ENCODE peak calls at places on chromosomes 6 and 20, in nine cellular contexts. One of them, this sample, is unnamed.

GRCh38 chr20:2172305-2173175 is 70.9 kb downstream of the STK35 start:
- DNase-seq in thoracic aorta: peak
- DNase-seq in A549: peak
- DNase-seq in IMR-90: peak
- DNase-seq in caudate nucleus: peak
- DNase-seq in adrenal gland: peak
- DNase-seq in lower lobe of right lung: peak
- DNase-seq in naive thymus-derived CD4-positive, alpha-beta T cell: peak
- DNase-seq in K562: peak
- DNase-seq in this sample: peak

GRCh38 chr6:34489229-34489805 is 23.4 kb downstream of the PACSIN1 start:
- DNase-seq in thoracic aorta: no peak
- DNase-seq in A549: no peak
- DNase-seq in IMR-90: no peak
- DNase-seq in caudate nucleus: no peak
- DNase-seq in adrenal gland: no peak
- DNase-seq in lower lobe of right lung: no peak
- DNase-seq in naive thymus-derived CD4-positive, alpha-beta T cell: no peak
- DNase-seq in K562: no peak
- DNase-seq in this sample: no peak

GRCh38 chr20:20237093-20237959 is 130.6 kb upstream of the INSM1 start:
- DNase-seq in thoracic aorta: no peak
- DNase-seq in A549: peak
- DNase-seq in IMR-90: peak
- DNase-seq in caudate nucleus: no peak
- DNase-seq in adrenal gland: peak
- DNase-seq in lower lobe of right lung: no peak
- DNase-seq in naive thymus-derived CD4-positive, alpha-beta T cell: no peak
- DNase-seq in K562: peak
- DNase-seq in this sample: no peak

GRCh38 chr6:17021539-17021889 is 80.3 kb upstream of the STMND1 start:
- DNase-seq in thoracic aorta: no peak
- DNase-seq in A549: no peak
- DNase-seq in IMR-90: peak
- DNase-seq in caudate nucleus: no peak
- DNase-seq in adrenal gland: no peak
- DNase-seq in lower lobe of right lung: no peak
- DNase-seq in naive thymus-derived CD4-positive, alpha-beta T cell: no peak
- DNase-seq in K562: no peak
- DNase-seq in this sample: no peak

GRCh38 chr20:43007525-43007924 is 182.2 kb downstream of the PTPRT start:
- DNase-seq in thoracic aorta: no peak
- DNase-seq in A549: no peak
- DNase-seq in IMR-90: no peak
- DNase-seq in caudate nucleus: no peak
- DNase-seq in adrenal gland: no peak
- DNase-seq in lower lobe of right lung: no peak
- DNase-seq in naive thymus-derived CD4-positive, alpha-beta T cell: no peak
- DNase-seq in K562: no peak
- DNase-seq in this sample: no peak

GRCh38 chr6:87154641-87155271 is 609 bp upstream of the ZNF292 start:
- DNase-seq in thoracic aorta: peak
- DNase-seq in A549: peak
- DNase-seq in IMR-90: peak
- DNase-seq in caudate nucleus: no peak
- DNase-seq in adrenal gland: no peak
- DNase-seq in lower lobe of right lung: no peak
- DNase-seq in naive thymus-derived CD4-positive, alpha-beta T cell: no peak
- DNase-seq in K562: peak
- DNase-seq in this sample: peak

GRCh38 chr20:60086936-60087562 is 128.8 kb downstream of the CDH26 start:
- DNase-seq in thoracic aorta: no peak
- DNase-seq in A549: no peak
- DNase-seq in IMR-90: no peak
- DNase-seq in caudate nucleus: no peak
- DNase-seq in adrenal gland: no peak
- DNase-seq in lower lobe of right lung: no peak
- DNase-seq in naive thymus-derived CD4-positive, alpha-beta T cell: no peak
- DNase-seq in K562: no peak
- DNase-seq in this sample: no peak

GRCh38 chr6:78192057-78192456 is 539.2 kb downstream of the MEI4 start:
- DNase-seq in thoracic aorta: no peak
- DNase-seq in A549: no peak
- DNase-seq in IMR-90: no peak
- DNase-seq in caudate nucleus: no peak
- DNase-seq in adrenal gland: no peak
- DNase-seq in lower lobe of right lung: no peak
- DNase-seq in naive thymus-derived CD4-positive, alpha-beta T cell: no peak
- DNase-seq in K562: no peak
- DNase-seq in this sample: no peak

GRCh38 chr6:95576621-95577316 is 566 bp upstream of the MANEA start:
- DNase-seq in thoracic aorta: no peak
- DNase-seq in A549: no peak
- DNase-seq in IMR-90: peak
- DNase-seq in caudate nucleus: no peak
- DNase-seq in adrenal gland: no peak
- DNase-seq in lower lobe of right lung: no peak
- DNase-seq in naive thymus-derived CD4-positive, alpha-beta T cell: peak
- DNase-seq in K562: peak
- DNase-seq in this sample: peak

GRCh38 chr6:99250476-99250875 is 99.0 kb downstream of the FAXC start:
- DNase-seq in thoracic aorta: no peak
- DNase-seq in A549: no peak
- DNase-seq in IMR-90: no peak
- DNase-seq in caudate nucleus: no peak
- DNase-seq in adrenal gland: no peak
- DNase-seq in lower lobe of right lung: no peak
- DNase-seq in naive thymus-derived CD4-positive, alpha-beta T cell: no peak
- DNase-seq in K562: no peak
- DNase-seq in this sample: no peak

GRCh38 chr20:1800777-1801176 is 94.4 kb upstream of the SIRPA start:
- DNase-seq in thoracic aorta: no peak
- DNase-seq in A549: peak
- DNase-seq in IMR-90: peak
- DNase-seq in caudate nucleus: no peak
- DNase-seq in adrenal gland: no peak
- DNase-seq in lower lobe of right lung: no peak
- DNase-seq in naive thymus-derived CD4-positive, alpha-beta T cell: no peak
- DNase-seq in K562: peak
- DNase-seq in this sample: no peak

GRCh38 chr20:1945134-1945618 is 48.7 kb downstream of the PDYN start:
- DNase-seq in thoracic aorta: no peak
- DNase-seq in A549: no peak
- DNase-seq in IMR-90: no peak
- DNase-seq in caudate nucleus: no peak
- DNase-seq in adrenal gland: peak
- DNase-seq in lower lobe of right lung: peak
- DNase-seq in naive thymus-derived CD4-positive, alpha-beta T cell: no peak
- DNase-seq in K562: no peak
- DNase-seq in this sample: no peak

GRCh38 chr20:46739441-46740213 is 30.2 kb downstream of the SLC2A10 start:
- DNase-seq in thoracic aorta: no peak
- DNase-seq in A549: no peak
- DNase-seq in IMR-90: peak
- DNase-seq in caudate nucleus: no peak
- DNase-seq in adrenal gland: no peak
- DNase-seq in lower lobe of right lung: no peak
- DNase-seq in naive thymus-derived CD4-positive, alpha-beta T cell: no peak
- DNase-seq in K562: no peak
- DNase-seq in this sample: no peak

GRCh38 chr20:4809707-4810106 is 88.0 kb downstream of the PRND start:
- DNase-seq in thoracic aorta: no peak
- DNase-seq in A549: no peak
- DNase-seq in IMR-90: no peak
- DNase-seq in caudate nucleus: no peak
- DNase-seq in adrenal gland: no peak
- DNase-seq in lower lobe of right lung: no peak
- DNase-seq in naive thymus-derived CD4-positive, alpha-beta T cell: no peak
- DNase-seq in K562: no peak
- DNase-seq in this sample: no peak

GRCh38 chr6:100948381-100949133 is 67.4 kb upstream of the ASCC3 start:
- DNase-seq in thoracic aorta: no peak
- DNase-seq in A549: peak
- DNase-seq in IMR-90: peak
- DNase-seq in caudate nucleus: no peak
- DNase-seq in adrenal gland: no peak
- DNase-seq in lower lobe of right lung: no peak
- DNase-seq in naive thymus-derived CD4-positive, alpha-beta T cell: no peak
- DNase-seq in K562: no peak
- DNase-seq in this sample: no peak

GRCh38 chr20:54128175-54128574 is 45.6 kb downstream of the CYP24A1 start:
- DNase-seq in thoracic aorta: no peak
- DNase-seq in A549: no peak
- DNase-seq in IMR-90: peak
- DNase-seq in caudate nucleus: no peak
- DNase-seq in adrenal gland: no peak
- DNase-seq in lower lobe of right lung: no peak
- DNase-seq in naive thymus-derived CD4-positive, alpha-beta T cell: no peak
- DNase-seq in K562: no peak
- DNase-seq in this sample: no peak

GRCh38 chr6:6946477-6947145 is 161.2 kb upstream of the RREB1 start:
- DNase-seq in thoracic aorta: no peak
- DNase-seq in A549: no peak
- DNase-seq in IMR-90: no peak
- DNase-seq in caudate nucleus: no peak
- DNase-seq in adrenal gland: no peak
- DNase-seq in lower lobe of right lung: no peak
- DNase-seq in naive thymus-derived CD4-positive, alpha-beta T cell: no peak
- DNase-seq in K562: no peak
- DNase-seq in this sample: no peak
- H3K27ac ChIP-seq in thoracic aorta: no peak
- H3K27ac ChIP-seq in A549: no peak
- H3K27ac ChIP-seq in IMR-90: no peak
- H3K27ac ChIP-seq in caudate nucleus: no peak
- H3K27ac ChIP-seq in adrenal gland: no peak
- H3K27ac ChIP-seq in lower lobe of right lung: no peak
- H3K27ac ChIP-seq in naive thymus-derived CD4-positive, alpha-beta T cell: no peak
- H3K27ac ChIP-seq in K562: no peak
- H3K27ac ChIP-seq in this sample: no peak

GRCh38 chr20:51084598-51084997 is 61.7 kb upstream of the KCNG1 start:
- DNase-seq in thoracic aorta: no peak
- DNase-seq in A549: no peak
- DNase-seq in IMR-90: no peak
- DNase-seq in caudate nucleus: no peak
- DNase-seq in adrenal gland: no peak
- DNase-seq in lower lobe of right lung: no peak
- DNase-seq in naive thymus-derived CD4-positive, alpha-beta T cell: no peak
- DNase-seq in K562: no peak
- DNase-seq in this sample: no peak

GRCh38 chr20:51083447-51083846 is 60.5 kb upstream of the KCNG1 start:
- DNase-seq in thoracic aorta: no peak
- DNase-seq in A549: no peak
- DNase-seq in IMR-90: no peak
- DNase-seq in caudate nucleus: no peak
- DNase-seq in adrenal gland: no peak
- DNase-seq in lower lobe of right lung: no peak
- DNase-seq in naive thymus-derived CD4-positive, alpha-beta T cell: no peak
- DNase-seq in K562: no peak
- DNase-seq in this sample: no peak

GRCh38 chr20:51079488-51079887 is 56.6 kb upstream of the KCNG1 start:
- DNase-seq in thoracic aorta: no peak
- DNase-seq in A549: no peak
- DNase-seq in IMR-90: no peak
- DNase-seq in caudate nucleus: no peak
- DNase-seq in adrenal gland: no peak
- DNase-seq in lower lobe of right lung: no peak
- DNase-seq in naive thymus-derived CD4-positive, alpha-beta T cell: no peak
- DNase-seq in K562: no peak
- DNase-seq in this sample: no peak

GRCh38 chr20:51085761-51086160 is 62.9 kb upstream of the KCNG1 start:
- DNase-seq in thoracic aorta: no peak
- DNase-seq in A549: peak
- DNase-seq in IMR-90: no peak
- DNase-seq in caudate nucleus: no peak
- DNase-seq in adrenal gland: no peak
- DNase-seq in lower lobe of right lung: no peak
- DNase-seq in naive thymus-derived CD4-positive, alpha-beta T cell: no peak
- DNase-seq in K562: peak
- DNase-seq in this sample: no peak

GRCh38 chr20:51082988-51083387 is 60.1 kb upstream of the KCNG1 start:
- DNase-seq in thoracic aorta: no peak
- DNase-seq in A549: no peak
- DNase-seq in IMR-90: no peak
- DNase-seq in caudate nucleus: no peak
- DNase-seq in adrenal gland: no peak
- DNase-seq in lower lobe of right lung: no peak
- DNase-seq in naive thymus-derived CD4-positive, alpha-beta T cell: no peak
- DNase-seq in K562: no peak
- DNase-seq in this sample: no peak
- H3K27ac ChIP-seq in thoracic aorta: no peak
- H3K27ac ChIP-seq in A549: no peak
- H3K27ac ChIP-seq in IMR-90: no peak
- H3K27ac ChIP-seq in caudate nucleus: no peak
- H3K27ac ChIP-seq in adrenal gland: no peak
- H3K27ac ChIP-seq in lower lobe of right lung: no peak
- H3K27ac ChIP-seq in naive thymus-derived CD4-positive, alpha-beta T cell: no peak
- H3K27ac ChIP-seq in K562: no peak
- H3K27ac ChIP-seq in this sample: no peak

DNA sequence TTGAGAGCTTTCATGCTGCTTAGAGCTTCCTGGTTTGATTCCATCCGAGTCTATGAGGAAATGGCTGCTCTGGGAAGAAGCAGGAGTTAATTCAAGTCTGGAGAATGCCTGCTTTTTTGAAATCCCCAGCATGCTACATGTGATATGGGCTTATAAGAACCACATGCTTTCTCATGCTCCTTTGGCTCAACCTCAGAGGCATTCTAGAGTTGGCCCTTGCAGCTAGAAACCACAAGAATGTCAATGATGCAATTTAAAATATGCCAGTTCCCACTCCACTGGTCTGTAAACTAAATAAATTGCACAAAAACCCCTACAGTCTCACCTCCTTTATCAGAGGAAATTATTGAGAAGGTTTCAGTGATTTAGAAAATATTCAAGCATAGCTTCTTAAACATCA is 143.0 kb upstream of the OLIG3 start:
- DNase-seq in thoracic aorta: no peak
- DNase-seq in A549: peak
- DNase-seq in IMR-90: peak
- DNase-seq in caudate nucleus: no peak
- DNase-seq in adrenal gland: no peak
- DNase-seq in lower lobe of right lung: no peak
- DNase-seq in naive thymus-derived CD4-positive, alpha-beta T cell: no peak
- DNase-seq in K562: no peak
- DNase-seq in this sample: no peak
- H3K27ac ChIP-seq in thoracic aorta: no peak
- H3K27ac ChIP-seq in A549: peak
- H3K27ac ChIP-seq in IMR-90: no peak
- H3K27ac ChIP-seq in caudate nucleus: no peak
- H3K27ac ChIP-seq in adrenal gland: no peak
- H3K27ac ChIP-seq in lower lobe of right lung: no peak
- H3K27ac ChIP-seq in naive thymus-derived CD4-positive, alpha-beta T cell: no peak
- H3K27ac ChIP-seq in K562: no peak
- H3K27ac ChIP-seq in this sample: no peak

DNA sequence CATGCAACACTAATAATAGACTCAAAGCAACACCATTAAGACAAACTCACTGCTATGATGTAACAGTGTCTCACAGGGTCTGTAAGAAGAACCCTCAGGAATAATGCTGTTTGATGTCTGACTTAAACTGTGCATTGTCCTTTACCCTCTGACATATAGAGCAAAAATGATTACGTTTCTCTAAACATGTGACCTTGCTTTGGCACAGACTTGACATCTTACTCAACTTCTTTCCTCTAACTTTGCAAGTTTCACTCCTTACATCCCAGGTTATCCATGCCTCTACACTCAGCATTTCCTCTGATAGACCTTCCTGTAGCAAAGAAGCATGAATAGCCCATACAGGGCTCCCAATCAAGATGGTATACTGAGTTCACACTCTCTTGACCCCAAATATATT is 252.7 kb downstream of the UST start:
- DNase-seq in thoracic aorta: no peak
- DNase-seq in A549: peak
- DNase-seq in IMR-90: peak
- DNase-seq in caudate nucleus: no peak
- DNase-seq in adrenal gland: no peak
- DNase-seq in lower lobe of right lung: no peak
- DNase-seq in naive thymus-derived CD4-positive, alpha-beta T cell: no peak
- DNase-seq in K562: no peak
- DNase-seq in this sample: no peak
- H3K27ac ChIP-seq in thoracic aorta: peak
- H3K27ac ChIP-seq in A549: peak
- H3K27ac ChIP-seq in IMR-90: no peak
- H3K27ac ChIP-seq in caudate nucleus: no peak
- H3K27ac ChIP-seq in adrenal gland: peak
- H3K27ac ChIP-seq in lower lobe of right lung: peak
- H3K27ac ChIP-seq in naive thymus-derived CD4-positive, alpha-beta T cell: no peak
- H3K27ac ChIP-seq in K562: no peak
- H3K27ac ChIP-seq in this sample: no peak